ENCODE peak calls at places on chromosomes 6 and 20, in five cellular contexts. E is neuronal stem cell, W is pancreas, R is GM23248, J is upper lobe of right lung. C is an unnamed sample.

GRCh38 chr6:111845441-111845871 is 27.8 kb downstream of the FYN start:
- DNase-seq in E (no peak), W (no peak), R (no peak), J (no peak), C (no peak)

GRCh38 chr6:46983007-46983411 is 59.1 kb downstream of the ADGRF1 start:
- DNase-seq in E (no peak), W (no peak), R (peak; percentile 15), J (no peak), C (no peak)

GRCh38 chr6:31395832-31396231 is 7.6 kb upstream of the MICA start:
- DNase-seq in E (no peak), W (no peak), R (no peak), J (no peak), C (no peak)

GRCh38 chr6:117509021-117509420 is 26.5 kb downstream of the DCBLD1 start:
- DNase-seq in E (no peak), W (no peak), R (no peak), J (no peak), C (no peak)

GRCh38 chr6:99588618-99589289 is 17.9 kb upstream of the PRDM13 start:
- DNase-seq in E (peak; percentile 65), W (peak; percentile 74), R (peak; percentile 77), J (peak; percentile 89), C (peak; percentile 89)

GRCh38 chr20:11448554-11448953 is 469.1 kb upstream of the BTBD3 start:
- DNase-seq in E (no peak), W (no peak), R (no peak), J (no peak), C (no peak)

GRCh38 chr20:3889489-3890409 is 562 bp downstream of the PANK2 start:
- DNase-seq in E (no peak), W (peak; percentile 45), R (peak; percentile 48), J (peak; percentile 79), C (peak; percentile 59)

GRCh38 chr6:153032255-153032882 is 29.9 kb upstream of the MTRF1L start:
- DNase-seq in E (no peak), W (no peak), R (peak; percentile 75), J (no peak), C (no peak)

GRCh38 chr6:7121704-7122241 is 14.0 kb downstream of the RREB1 start:
- DNase-seq in E (no peak), W (peak; percentile 68), R (no peak), J (no peak), C (peak; percentile 3)

GRCh38 chr6:27902335-27903314 is 9.6 kb downstream of the OR2B2 start:
- DNase-seq in E (peak; percentile 94), W (peak; percentile 84), R (peak; percentile 80), J (peak; percentile 83), C (peak; percentile 35)

GRCh38 chr6:168088161-168089106 is 9.4 kb upstream of the FRMD1 start:
- DNase-seq in E (peak; percentile 62), W (peak; percentile 11), R (peak; percentile 24), J (no peak), C (peak; percentile 35)

GRCh38 chr6:53107091-53107490 is 41.5 kb downstream of the GCM1 start:
- DNase-seq in E (no peak), W (no peak), R (peak; percentile 79), J (no peak), C (no peak)

GRCh38 chr6:133999305-133999704 is 46.3 kb downstream of the TBPL1 start:
- DNase-seq in E (no peak), W (no peak), R (no peak), J (no peak), C (no peak)

GRCh38 chr6:167079853-167080297 is 43.0 kb upstream of the CCR6 start:
- DNase-seq in E (no peak), W (no peak), R (no peak), J (no peak), C (no peak)

GRCh38 chr20:17662333-17663039 is 19.6 kb downstream of the RRBP1 start:
- DNase-seq in E (no peak), W (no peak), R (peak; percentile 98), J (no peak), C (no peak)

GRCh38 chr6:32177182-32177787 is 920 bp upstream of the RNF5 start:
- DNase-seq in E (no peak), W (no peak), R (no peak), J (no peak), C (peak; percentile 82)

GRCh38 chr6:33547499-33547898 is 32.6 kb downstream of the BAK1 start:
- DNase-seq in E (no peak), W (no peak), R (no peak), J (no peak), C (peak; percentile 98)

GRCh38 chr6:136111831-136112230 is 138.3 kb downstream of the MTFR2 start:
- DNase-seq in E (no peak), W (no peak), R (no peak), J (no peak), C (no peak)

GRCh38 chr6:169950558-169950957 is 199.1 kb downstream of the ERMARD start:
- DNase-seq in E (no peak), W (no peak), R (peak; percentile 27), J (no peak), C (no peak)

GRCh38 chr6:154157082-154157481 is 118.0 kb downstream of the OPRM1 start:
- DNase-seq in E (no peak), W (no peak), R (no peak), J (no peak), C (no peak)

GRCh38 chr20:21395666-21396044 is 1.7 kb downstream of the NKX2-4 start:
- DNase-seq in E (no peak), W (no peak), R (no peak), J (peak; percentile 57), C (no peak)

GRCh38 chr6:19535351-19535750 is 301.8 kb upstream of the ID4 start:
- DNase-seq in E (no peak), W (no peak), R (no peak), J (no peak), C (no peak)

GRCh38 chr20:59820204-59821041 is 113.0 kb downstream of the SYCP2 start:
- DNase-seq in E (no peak), W (no peak), R (peak; percentile 15), J (no peak), C (no peak)

GRCh38 chr6:125154184-125155135 is 887 bp downstream of the TPD52L1 start:
- DNase-seq in E (peak; percentile 21), W (peak; percentile 58), R (peak; percentile 50), J (peak; percentile 78), C (no peak)

GRCh38 chr6:15577106-15577505 is 85.7 kb downstream of the DTNBP1 start:
- DNase-seq in E (no peak), W (no peak), R (no peak), J (no peak), C (no peak)

GRCh38 chr6:99613705-99614429 is 7.2 kb downstream of the PRDM13 start:
- DNase-seq in E (no peak), W (no peak), R (peak; percentile 37), J (no peak), C (peak; percentile 58)

GRCh38 chr6:27892596-27893058 is 19.6 kb downstream of the OR2B2 start:
- DNase-seq in E (no peak), W (no peak), R (peak; percentile 54), J (no peak), C (no peak)

GRCh38 chr6:127352519-127352918 is 9.1 kb upstream of the ECHDC1 start:
- DNase-seq in E (no peak), W (no peak), R (no peak), J (no peak), C (no peak)

GRCh38 chr6:28794175-28795002 is 129.4 kb downstream of the TRIM27 start:
- DNase-seq in E (no peak), W (no peak), R (peak; percentile 88), J (no peak), C (peak; percentile 64)

GRCh38 chr6:5537967-5538366 is 276.7 kb downstream of the FARS2 start:
- DNase-seq in E (no peak), W (no peak), R (peak; percentile 70), J (no peak), C (no peak)

GRCh38 chr20:14992961-14993360 is 655.5 kb upstream of the FLRT3 start:
- DNase-seq in E (no peak), W (no peak), R (peak; percentile 38), J (no peak), C (no peak)

GRCh38 chr20:53425930-53426329 is 167.7 kb downstream of the ZNF217 start:
- DNase-seq in E (no peak), W (no peak), R (no peak), J (no peak), C (no peak)
- H3K27ac ChIP-seq in E (no peak overlapping the region), W (no peak overlapping the region), R (no peak overlapping the region), J (no peak overlapping the region), C (no peak overlapping the region)

DNA sequence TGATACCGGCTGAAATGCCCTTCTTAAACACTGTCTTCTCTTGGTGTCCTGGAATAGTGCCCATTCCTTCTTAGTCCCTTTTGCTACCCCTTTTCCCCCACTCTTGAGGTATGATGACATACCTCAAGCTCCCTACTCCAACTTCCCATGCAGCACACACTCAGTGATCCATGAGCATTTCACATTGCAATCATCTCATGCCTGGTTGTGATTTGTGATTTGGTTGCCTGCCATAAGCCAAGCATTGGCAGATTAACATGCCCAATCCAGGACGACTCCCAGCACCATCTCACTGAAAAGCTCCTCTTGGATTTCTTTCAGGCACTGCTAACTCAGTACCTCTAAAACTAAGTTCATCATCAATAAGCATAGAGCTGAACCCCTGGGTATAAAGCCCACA is 14.7 kb upstream of the PTPRA start:
- DNase-seq in E (no peak), W (no peak), R (peak; percentile 9), J (no peak), C (no peak)
- H3K4me3 ChIP-seq in E (no peak overlapping the region), W (no peak overlapping the region), R (no peak overlapping the region), J (no peak overlapping the region), C (no peak overlapping the region)

GRCh38 chr6:146753306-146753705 is 154.5 kb downstream of the ADGB start:
- DNase-seq in E (no peak), W (no peak), R (no peak), J (no peak), C (no peak)
- H3K36me3 ChIP-seq in E (no peaks in the 10 kb centered on the region), W (no peaks in the 10 kb centered on the region), R (no peaks in the 10 kb centered on the region), J (no peaks in the 10 kb centered on the region), C (no peaks in the 10 kb centered on the region)

DNA sequence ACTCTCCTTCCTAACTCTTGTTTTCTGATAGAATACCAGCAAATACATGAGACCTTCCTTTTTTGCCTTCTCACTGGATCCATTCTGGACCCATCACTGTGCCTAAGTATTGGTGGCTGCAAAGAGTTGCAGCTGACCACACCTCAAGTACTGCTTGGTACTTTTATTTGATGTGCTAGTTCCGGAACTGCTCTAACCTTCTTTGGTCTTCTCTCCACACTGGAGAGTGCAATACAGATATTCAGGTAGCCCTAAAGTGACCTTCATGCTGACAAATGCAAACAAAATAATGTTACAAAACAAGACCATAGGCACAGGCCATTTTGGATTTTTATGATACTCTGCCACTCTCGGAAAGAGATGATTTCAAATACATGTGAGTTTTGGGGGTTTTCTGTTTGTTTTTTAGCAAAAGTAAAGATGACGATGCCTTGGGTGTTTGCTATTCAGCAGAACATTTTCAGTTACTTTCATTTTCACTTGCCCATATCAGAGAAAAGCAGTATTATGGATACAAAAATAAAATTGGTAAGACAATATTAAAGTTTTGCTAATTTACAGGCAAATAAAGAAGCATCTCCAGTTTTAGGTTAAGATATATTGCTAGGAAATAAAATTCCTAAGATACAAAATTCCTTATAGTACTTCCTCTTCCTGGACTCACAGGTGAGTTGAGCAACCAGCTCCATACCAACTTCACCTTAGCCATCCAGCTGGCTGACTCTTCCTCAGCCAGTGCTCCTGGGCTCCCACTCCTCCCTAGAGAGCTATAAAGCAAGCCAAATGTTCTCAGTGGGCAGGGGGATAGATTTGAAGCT is 42.0 kb downstream of the PTPRK start:
- DNase-seq in E (no peak), W (no peak), R (peak; percentile 9), J (no peak), C (no peak)
- H3K27ac ChIP-seq in E (no peak overlapping the region), W (no peak overlapping the region), R (no peak overlapping the region), J (peak overlapping the region; percentile 38), C (no peak overlapping the region)

C was measured in WERI-Rb-1.